ENCODE peak calls at places on chromosomes 11 and 22, in nine cellular contexts. B is osteocyte, F is NCI-H446 treated with DMSO at 0.1 percent for 48 hours, Q is psoas muscle, V is AML-193, E is M059J, W is foreskin fibroblast, Z is NCI-H2029, L is glomerular endothelial cell. U is an unnamed sample.
A peak's percentile ranks its signal among the peaks of the same experiment; 100 is the strongest.

GRCh38 chr22:50169774-50170341 is 673 bp upstream of the PANX2 start:
- DNase-seq in E (no peak), Z (peak; percentile 32), L (no peak), Q (peak; percentile 16), B (no peak), V (no peak), W (peak; percentile 29), F (no peak), U (peak; percentile 49)

GRCh38 chr11:45809456-45810395 is 4.8 kb downstream of the SLC35C1 start:
- DNase-seq in F (no peak), W (peak; percentile 35), Q (no peak), V (no peak), E (no peak), B (no peak), Z (no peak), L (no peak), U (no peak)

GRCh38 chr11:120511116-120511803 is at the start of gene GRIK4:
- DNase-seq in B (peak; percentile 94), W (peak; percentile 88), V (peak; percentile 13), L (no peak), Q (peak; percentile 87), Z (peak; percentile 43), F (peak; percentile 59), E (peak; percentile 73), U (peak; percentile 82)

GRCh38 chr11:80593981-80594380 is 1153.2 kb upstream of the TENM4 start:
- DNase-seq in B (no peak), F (peak; percentile 19), E (peak; percentile 93), V (peak; percentile 0), W (no peak), Z (no peak), L (peak; percentile 77), Q (no peak), U (peak; percentile 79)

GRCh38 chr22:37525073-37525745 is 6.0 kb upstream of the CARD10 start:
- DNase-seq in L (no peak), E (peak; percentile 91), Z (no peak), B (peak; percentile 91), V (no peak), Q (no peak), W (peak; percentile 96), F (no peak), U (peak; percentile 77)

GRCh38 chr11:68398870-68399865 is 61.4 kb upstream of the PPP6R3 start:
- DNase-seq in Z (no peak), E (no peak), L (no peak), W (no peak), V (no peak), Q (peak; percentile 61), B (no peak), F (peak; percentile 19), U (peak; percentile 77)

GRCh38 chr11:75347781-75348613 is 3.5 kb downstream of the ARRB1 start:
- DNase-seq in E (peak; percentile 84), Z (peak; percentile 75), Q (no peak), W (peak; percentile 96), V (no peak), B (no peak), L (no peak), F (peak; percentile 78), U (peak; percentile 52)

GRCh38 chr11:17259931-17260499 is 16.5 kb upstream of the NUCB2 start:
- DNase-seq in F (no peak), E (peak; percentile 21), Q (no peak), L (no peak), V (no peak), W (no peak), B (no peak), Z (no peak), U (no peak)

GRCh38 chr11:82899191-82899820 is 924 bp downstream of the PRCP start:
- DNase-seq in V (peak; percentile 20), E (no peak), F (no peak), Z (no peak), Q (no peak), W (peak; percentile 28), B (no peak), L (no peak), U (no peak)

GRCh38 chr11:31806186-31806943 is 4.8 kb downstream of the PAX6 start:
- DNase-seq in Z (no peak), L (no peak), E (no peak), F (no peak), Q (no peak), V (no peak), W (no peak), B (no peak), U (no peak)

GRCh38 chr22:31039393-31039792 is 41.7 kb upstream of the SMTN start:
- DNase-seq in E (no peak), Q (no peak), F (no peak), B (no peak), Z (no peak), L (no peak), W (peak; percentile 87), V (no peak), U (peak; percentile 68)

GRCh38 chr11:33670250-33671011 is 30.2 kb downstream of the C11orf91 start:
- DNase-seq in V (no peak), Q (no peak), F (no peak), E (peak; percentile 94), Z (no peak), B (peak; percentile 36), L (no peak), W (peak; percentile 93), U (no peak)

GRCh38 chr11:110629594-110629993 is 82.6 kb downstream of the ARHGAP20 start:
- DNase-seq in E (no peak), B (no peak), V (no peak), L (no peak), Q (no peak), F (no peak), W (no peak), Z (no peak), U (no peak)

GRCh38 chr11:12402027-12402426 is 24.7 kb downstream of the PARVA start:
- DNase-seq in F (no peak), Z (no peak), E (no peak), V (no peak), L (no peak), W (no peak), Q (no peak), B (no peak), U (no peak)

GRCh38 chr11:61985863-61986262 is 18.4 kb upstream of the FTH1 start:
- DNase-seq in F (no peak), L (no peak), Z (no peak), W (no peak), V (no peak), E (no peak), B (no peak), Q (no peak), U (peak; percentile 23)

GRCh38 chr11:61477126-61477525 is 31.4 kb upstream of the LRRC10B start:
- DNase-seq in Q (peak; percentile 41), F (no peak), L (no peak), V (no peak), B (no peak), E (no peak), Z (no peak), W (peak; percentile 49), U (no peak)

GRCh38 chr11:93279911-93280347 is 50.6 kb upstream of the DEUP1 start:
- DNase-seq in E (no peak), V (no peak), Z (peak; percentile 64), F (no peak), B (no peak), L (no peak), W (no peak), Q (no peak), U (no peak)

GRCh38 chr11:26974068-26974790 is 19.7 kb upstream of the FIBIN start:
- DNase-seq in E (peak; percentile 11), V (no peak), B (no peak), Q (no peak), F (no peak), Z (no peak), L (no peak), W (peak; percentile 85), U (no peak)

GRCh38 chr11:15742626-15743243 is 613.6 kb downstream of the SOX6 start:
- DNase-seq in B (no peak), F (no peak), E (no peak), Q (no peak), W (no peak), L (no peak), Z (peak; percentile 42), V (no peak), U (peak; percentile 35)

GRCh38 chr11:128052912-128053641 is 534.3 kb downstream of the ETS1 start:
- DNase-seq in V (peak; percentile 7), F (no peak), Z (peak; percentile 79), L (no peak), B (no peak), E (peak; percentile 76), W (peak; percentile 82), Q (no peak), U (peak; percentile 60)

GRCh38 chr11:12526789-12527188 is 147.4 kb upstream of the TEAD1 start:
- DNase-seq in V (no peak), F (no peak), B (no peak), E (peak; percentile 68), Z (no peak), L (no peak), W (peak; percentile 83), Q (no peak), U (peak; percentile 76)

GRCh38 chr11:102485095-102485722 is 32.6 kb upstream of the TMEM123 start:
- DNase-seq in Z (no peak), L (no peak), W (peak; percentile 57), B (no peak), V (no peak), E (no peak), Q (no peak), F (no peak), U (peak; percentile 60)